ENCODE peak calls at places on chromosomes 11 and 22, in four cellular contexts. E is MM.1S, W is fibroblast of pulmonary artery, L is astrocyte of the cerebellum. T is an unnamed sample.

GRCh38 chr22:24450600-24450999 is 23.2 kb downstream of the ADORA2A start:
- DNase-seq in W (no peak), L (no peak), E (no peak), T (no peak)

GRCh38 chr11:78313181-78313788 is 104.3 kb downstream of the GAB2 start:
- DNase-seq in W (peak; percentile 83), E (no peak), L (peak; percentile 29), T (peak; percentile 55)

GRCh38 chr11:131463162-131463561 is 92.7 kb downstream of the NTM start:
- DNase-seq in W (no peak), L (no peak), E (no peak), T (no peak)

GRCh38 chr22:32714458-32715250 is 86.9 kb upstream of the TIMP3 start:
- DNase-seq in E (no peak), W (peak; percentile 24), L (no peak), T (no peak)

GRCh38 chr11:92225563-92226308 is 1.1 kb downstream of the FAT3 start:
- DNase-seq in E (no peak), W (no peak), L (no peak), T (no peak)

GRCh38 chr11:69533296-69534165 is 52.1 kb downstream of the LINC01488 start:
- DNase-seq in E (no peak), L (no peak), W (no peak), T (no peak)

GRCh38 chr11:114724916-114725524 is 46.7 kb downstream of the NXPE2 start:
- DNase-seq in L (no peak), E (no peak), W (no peak), T (no peak)

GRCh38 chr11:131404010-131404409 is 33.6 kb downstream of the NTM start:
- DNase-seq in W (no peak), L (no peak), E (no peak), T (no peak)

GRCh38 chr11:33920838-33921613 is 29.1 kb upstream of the LMO2 start:
- DNase-seq in E (no peak), W (no peak), L (peak; percentile 82), T (no peak)

GRCh38 chr11:7605544-7605943 is 67.8 kb downstream of the CYB5R2 start:
- DNase-seq in L (peak; percentile 12), W (peak; percentile 87), E (no peak), T (no peak)

GRCh38 chr11:2934611-2935239 is 5.5 kb upstream of the PHLDA2 start:
- DNase-seq in L (no peak), E (no peak), W (no peak), T (no peak)

GRCh38 chr11:72951193-72951592 is 137.0 kb downstream of the ATG16L2 start:
- DNase-seq in L (no peak), E (no peak), W (peak; percentile 57), T (peak; percentile 74)

GRCh38 chr22:30989473-30989872 is 20.4 kb downstream of the TUG1 start:
- DNase-seq in L (no peak), W (peak; percentile 35), E (no peak), T (no peak)

GRCh38 chr11:20609727-20610707 is 10.6 kb downstream of the SLC6A5 start:
- DNase-seq in L (peak; percentile 3), W (peak; percentile 73), E (peak; percentile 74), T (peak; percentile 1)

GRCh38 chr22:20966883-20967696 is at the start of gene AIFM3:
- DNase-seq in L (no peak), W (no peak), E (no peak), T (no peak)

GRCh38 chr22:38570841-38571364 is 920 bp upstream of the DMC1 start:
- DNase-seq in L (no peak), W (peak; percentile 31), E (peak; percentile 67), T (no peak)

GRCh38 chr11:15108592-15109130 is 6.1 kb upstream of the INSC start:
- DNase-seq in W (no peak), E (no peak), L (no peak), T (no peak)

GRCh38 chr11:34643846-34644245 is 23.0 kb downstream of the EHF start:
- DNase-seq in E (no peak), W (no peak), L (no peak), T (no peak)

GRCh38 chr11:32584921-32585320 is 1.3 kb downstream of the EIF3M start:
- DNase-seq in L (no peak), W (no peak), E (no peak), T (no peak)

GRCh38 chr22:32444068-32444467 is 20.2 kb downstream of the BPIFC start:
- DNase-seq in L (no peak), E (peak; percentile 71), W (peak; percentile 4), T (no peak)

GRCh38 chr11:1864831-1865665 is 12.2 kb downstream of the LSP1 start:
- DNase-seq in E (no peak), L (no peak), W (no peak), T (no peak)

GRCh38 chr22:36405671-36406070 is 17.9 kb upstream of the MYH9 start:
- DNase-seq in W (peak; percentile 61), E (peak; percentile 85), L (no peak), T (no peak)

GRCh38 chr11:91404344-91404743 is 820.3 kb upstream of the FAT3 start:
- DNase-seq in W (no peak), E (no peak), L (no peak), T (no peak)

GRCh38 chr22:25903294-25903693 is 161.3 kb downstream of the MYO18B start:
- DNase-seq in W (no peak), E (no peak), L (no peak), T (no peak)

GRCh38 chr11:124193221-124193945 is 10.2 kb downstream of the OR10D3 start:
- DNase-seq in W (no peak), L (no peak), E (no peak), T (no peak)

GRCh38 chr11:96112192-96113099 is 188.5 kb upstream of the MTMR2 start:
- DNase-seq in L (no peak), E (no peak), W (peak; percentile 42), T (no peak)

GRCh38 chr11:64846998-64847666 is 2.7 kb upstream of the CDC42BPG start:
- DNase-seq in E (peak; percentile 81), L (peak; percentile 76), W (peak; percentile 88), T (no peak)

GRCh38 chr11:85771568-85771967 is 39.4 kb downstream of the SYTL2 start:
- DNase-seq in W (no peak), E (no peak), L (no peak), T (no peak)

GRCh38 chr11:47189100-47189834 is 3.0 kb upstream of the PACSIN3 start:
- DNase-seq in L (peak; percentile 60), W (peak; percentile 86), E (no peak), T (no peak)

GRCh38 chr11:120324932-120325810 is at the start of gene TLCD5:
- DNase-seq in W (peak; percentile 67), E (peak; percentile 21), L (no peak), T (no peak)
- TF ChIP-seq CTCF in W (no peak), E (no peak), L (no peak), T (no peak)

GRCh38 chr11:67508486-67509121 is 642 bp upstream of the CDK2AP2 start:
- DNase-seq in E (peak; percentile 98), W (peak; percentile 97), L (peak; percentile 85), T (peak; percentile 78)
- TF ChIP-seq CTCF in E (no peak), W (no peak), L (no peak), T (no peak)

DNA sequence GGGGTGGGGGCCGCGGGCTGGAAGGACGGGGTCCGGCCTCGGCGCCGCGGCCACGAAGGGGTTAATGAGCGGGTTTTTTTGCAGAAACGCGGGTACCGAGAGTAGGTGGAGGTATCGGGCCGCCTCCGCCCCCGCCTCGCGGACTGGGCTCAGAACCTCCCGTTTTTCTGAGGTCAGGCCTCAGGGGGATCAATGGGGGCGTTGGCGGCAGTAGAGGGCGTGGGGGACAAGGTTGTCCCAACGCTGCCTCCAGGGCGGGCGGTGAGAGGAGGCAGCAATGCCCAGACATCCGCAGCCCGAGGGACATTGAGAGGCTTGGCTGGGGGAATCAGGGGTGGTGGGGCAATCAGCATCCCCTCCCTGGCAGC is 34.8 kb upstream of the PRODH start:
- DNase-seq in W (no peak), L (no peak), E (no peak), T (no peak)
- TF ChIP-seq CTCF in W (no peak), L (no peak), E (no peak), T (no peak)

DNA sequence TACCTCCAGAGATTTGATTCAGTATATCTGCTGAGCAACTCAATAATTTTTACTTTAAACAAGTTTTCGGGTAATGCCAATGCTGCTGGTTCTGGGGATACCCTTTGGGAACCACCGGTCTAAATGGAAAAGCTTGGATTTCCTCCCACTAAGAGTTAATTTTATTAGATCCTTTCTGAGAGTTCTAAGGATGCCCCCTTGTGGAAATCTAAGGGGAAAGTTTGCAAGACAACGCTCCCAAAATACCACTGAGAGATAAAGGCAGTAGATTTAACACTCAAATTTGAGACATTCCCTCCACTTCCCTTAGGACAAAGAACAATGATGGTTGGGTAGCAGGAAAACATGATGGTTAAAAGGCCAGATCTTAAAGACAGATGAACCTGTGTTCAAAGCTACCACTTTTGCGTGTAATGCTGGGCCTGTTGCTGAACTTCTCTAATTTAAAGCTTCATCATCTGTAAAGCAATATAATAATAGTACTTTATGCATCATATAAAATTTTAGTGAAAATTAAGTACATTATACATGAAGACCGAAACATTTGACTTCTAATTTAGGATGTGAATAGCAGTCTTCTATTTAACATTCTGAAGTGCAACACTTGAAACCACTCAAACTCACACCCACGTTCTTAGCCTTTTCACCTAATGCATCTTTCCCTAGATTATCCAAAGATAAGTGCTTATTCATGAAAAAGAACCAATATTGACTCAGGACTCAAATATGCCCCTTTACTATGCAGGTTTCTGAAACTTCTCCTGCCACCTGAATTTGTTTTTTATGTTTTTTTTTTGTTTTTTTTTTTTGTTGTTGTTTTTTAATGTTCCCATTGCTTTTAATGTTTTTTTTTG is 110.1 kb upstream of the LUZP2 start:
- DNase-seq in E (peak; percentile 21), L (peak; percentile 29), W (peak; percentile 65), T (no peak)
- TF ChIP-seq CTCF in E (peak; percentile 47), L (peak; percentile 57), W (peak; percentile 71), T (peak; percentile 14)

DNA sequence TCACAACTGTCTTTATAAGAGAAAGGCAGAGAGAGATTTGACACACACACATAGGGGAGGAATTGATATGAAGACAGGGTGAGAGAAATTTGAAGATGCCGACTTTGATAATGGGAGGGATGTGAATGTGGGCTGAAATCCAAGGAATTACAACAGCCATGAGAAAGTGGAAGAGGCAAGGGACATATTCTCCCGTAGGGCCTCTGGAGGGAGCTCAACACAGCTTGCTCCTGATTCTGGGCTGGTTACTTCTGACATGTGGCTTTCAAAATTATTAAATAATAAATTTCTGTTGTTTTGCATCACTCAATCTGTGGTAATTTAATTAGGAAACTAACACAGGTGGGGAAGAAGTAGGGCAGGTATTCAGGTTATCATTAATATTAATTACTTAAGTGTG is 282.9 kb downstream of the LUZP2 start:
- DNase-seq in E (no peak), L (no peak), W (peak; percentile 18), T (no peak)
- TF ChIP-seq CTCF in E (no peak), L (no peak), W (peak; percentile 38), T (no peak)

GRCh38 chr11:9138133-9138453 is 46.7 kb upstream of the SCUBE2 start:
- DNase-seq in W (no peak), L (no peak), E (no peak), T (no peak)

GRCh38 chr11:9137293-9138132 is 46.1 kb upstream of the SCUBE2 start:
- DNase-seq in L (peak; percentile 56), E (peak; percentile 54), W (peak; percentile 72), T (no peak)

GRCh38 chr11:9136731-9137130 is 45.3 kb upstream of the SCUBE2 start:
- DNase-seq in W (no peak), L (no peak), E (no peak), T (no peak)

GRCh38 chr11:9130297-9130696 is 38.9 kb upstream of the SCUBE2 start:
- DNase-seq in L (no peak), W (no peak), E (no peak), T (no peak)

GRCh38 chr11:9132203-9132878 is 40.9 kb upstream of the SCUBE2 start:
- DNase-seq in E (no peak), W (no peak), L (no peak), T (no peak)
- TF ChIP-seq CTCF in E (no peak), W (no peak), L (no peak), T (no peak)

T was measured in AG09309.